ENCODE peak calls at places on chromosomes 4 and X, in six cellular contexts. H, S, R, G, E and V are unnamed samples.

GRCh38 chr4:186037692-186038658 is 31.0 kb upstream of the TLR3 start:
- DNase-seq in G (peak; percentile 59), R (peak; percentile 77), S (peak; percentile 64), H (peak; percentile 80), E (peak; percentile 36), V (peak; percentile 53)

GRCh38 chrX:56975611-56976010 is 19.7 kb downstream of the SPIN3 start:
- DNase-seq in R (no peak), G (no peak), S (no peak), H (no peak), E (no peak), V (no peak)

GRCh38 chr4:178784491-178784890 is 1342.3 kb upstream of the AGA start:
- DNase-seq in S (no peak), E (no peak), H (no peak), R (no peak), G (no peak), V (no peak)

GRCh38 chr4:158581161-158581560 is 59.5 kb downstream of the RXFP1 start:
- DNase-seq in R (no peak), H (peak; percentile 41), G (no peak), E (no peak), S (no peak), V (no peak)

GRCh38 chr4:13907255-13907751 is 279.8 kb upstream of the BOD1L1 start:
- DNase-seq in H (peak; percentile 99), E (no peak), R (peak; percentile 96), G (peak; percentile 47), S (no peak), V (no peak)

GRCh38 chr4:3375688-3376087 is 66.1 kb upstream of the HGFAC start:
- DNase-seq in R (peak; percentile 7), S (no peak), E (no peak), H (peak; percentile 89), G (no peak), V (no peak)

GRCh38 chr4:112550728-112551127 is 34.7 kb upstream of the NEUROG2 start:
- DNase-seq in E (no peak), G (no peak), S (no peak), H (peak; percentile 86), R (no peak), V (no peak)

GRCh38 chrX:67922950-67923349 is 379.1 kb downstream of the AR start:
- DNase-seq in H (no peak), R (no peak), S (no peak), E (no peak), G (no peak), V (no peak)

GRCh38 chr4:119506761-119507160 is 121.8 kb downstream of the PDE5A start:
- DNase-seq in H (peak; percentile 63), E (no peak), S (no peak), R (no peak), G (no peak), V (no peak)

GRCh38 chr4:122636697-122637096 is 15.8 kb upstream of the IL21 start:
- DNase-seq in H (no peak), G (no peak), E (no peak), S (no peak), R (no peak), V (no peak)

GRCh38 chr4:43103048-43103447 is 210.5 kb downstream of the GRXCR1 start:
- DNase-seq in H (no peak), S (no peak), E (no peak), R (no peak), G (no peak), V (no peak)

GRCh38 chr4:119493419-119493818 is 135.2 kb downstream of the PDE5A start:
- DNase-seq in G (no peak), E (no peak), R (peak; percentile 2), S (no peak), H (no peak), V (no peak)

GRCh38 chr4:5887361-5888221 is 5.3 kb downstream of the CRMP1 start:
- DNase-seq in G (no peak), E (no peak), R (no peak), S (peak; percentile 19), H (no peak), V (no peak)

GRCh38 chr4:184459413-184459812 is 14.9 kb downstream of the IRF2 start:
- DNase-seq in S (no peak), H (peak; percentile 77), R (no peak), G (no peak), E (no peak), V (no peak)

GRCh38 chr4:170497105-170497504 is 407.3 kb upstream of the AADAT start:
- DNase-seq in E (peak; percentile 24), H (no peak), G (no peak), S (no peak), R (peak; percentile 1), V (peak; percentile 16)

GRCh38 chr4:122537388-122538135 is 81.0 kb upstream of the IL2 start:
- DNase-seq in S (no peak), R (no peak), G (no peak), E (no peak), H (no peak), V (no peak)

GRCh38 chrX:45749375-45749774 is 548.7 kb upstream of the DIPK2B start:
- DNase-seq in G (no peak), H (no peak), S (no peak), E (no peak), R (no peak), V (no peak)

GRCh38 chr4:100486496-100486895 is 31.3 kb downstream of the EMCN start:
- DNase-seq in R (no peak), E (no peak), S (no peak), G (no peak), H (no peak), V (no peak)

GRCh38 chr4:4687100-4687499 is 145.3 kb upstream of the STX18 start:
- DNase-seq in R (no peak), E (no peak), G (no peak), H (no peak), S (no peak), V (no peak)

GRCh38 chr4:81085979-81086378 is 55.5 kb downstream of the BMP3 start:
- DNase-seq in S (no peak), E (no peak), G (no peak), R (no peak), H (no peak), V (no peak)

GRCh38 chr4:7128234-7128633 is 60.4 kb upstream of the GRPEL1 start:
- DNase-seq in E (no peak), R (no peak), G (no peak), H (no peak), S (no peak), V (no peak)
- TF ChIP-seq BHLHE40 in E (no peak), R (no peak), G (no peak), H (no peak), S (peak; percentile 30), V (no peak)

GRCh38 chrX:109537324-109537665 is 651 bp downstream of the NXT2 start:
- DNase-seq in S (no peak), E (no peak), G (peak; percentile 61), R (peak; percentile 64), H (peak; percentile 77), V (peak; percentile 24)
- TF ChIP-seq BHLHE40 in S (no peak), E (no peak), G (no peak), R (no peak), H (no peak), V (no peak)

DNA sequence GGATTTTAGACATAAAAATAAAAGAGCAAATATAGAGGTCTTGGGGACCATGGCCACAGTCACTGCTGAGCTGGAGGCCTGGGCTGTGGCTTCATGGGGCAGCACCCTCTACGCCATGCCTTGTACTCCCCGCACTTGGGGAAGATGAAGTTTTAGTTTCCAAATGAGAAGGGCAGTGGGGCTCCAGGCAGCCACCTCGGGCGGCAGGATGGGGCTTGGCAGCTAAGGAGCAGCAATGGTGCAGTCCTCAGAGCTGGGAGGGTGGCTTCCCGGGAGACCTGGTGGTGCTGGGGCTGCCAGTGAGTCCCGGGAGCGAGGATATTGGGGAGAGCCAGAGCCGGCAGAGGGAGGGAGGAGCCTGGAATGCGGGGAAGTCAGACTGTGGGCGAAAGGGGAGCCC is 2.4 kb downstream of the CXCR3 start:
- DNase-seq in R (no peak), H (no peak), S (no peak), E (no peak), G (no peak), V (no peak)
- TF ChIP-seq BHLHE40 in R (no peak), H (no peak), S (no peak), E (no peak), G (no peak), V (no peak)

GRCh38 chr4:88610771-88611170 is 18.5 kb downstream of the HERC3 start:
- DNase-seq in S (no peak), H (peak; percentile 31), E (no peak), G (no peak), R (no peak), V (no peak)
- TF ChIP-seq BHLHE40 in S (no peak), H (no peak), E (no peak), G (no peak), R (no peak), V (no peak)

GRCh38 chrX:154979671-154980070 is 42.9 kb downstream of the F8 start:
- DNase-seq in S (no peak), R (no peak), G (no peak), E (no peak), H (no peak), V (no peak)
- TF ChIP-seq BHLHE40 in S (no peak), R (no peak), G (no peak), E (no peak), H (no peak), V (no peak)